ENCODE peak calls at places on chromosomes 7 and 10, in eight cellular contexts. Z is CD4-positive, alpha-beta T cell; N is A549; O is AG04450; L is uterus; K is OCI-LY7; I is left ventricle myocardium inferior; E is CD8-positive, alpha-beta memory T cell. A is an unnamed sample.
A peak's percentile ranks its signal among the peaks of the same experiment; 100 is the strongest.

GRCh38 chr10:103745264-103746247 is 109.8 kb downstream of the SH3PXD2A start:
- DNase-seq in Z (peak; percentile 38), N (no peak), O (no peak), L (no peak), K (peak; percentile 83), I (no peak), E (no peak), A (peak; percentile 53)

GRCh38 chr10:6036861-6037321 is 25.3 kb downstream of the IL2RA start:
- DNase-seq in Z (no peak), N (no peak), O (no peak), L (no peak), K (peak; percentile 70), I (no peak), E (peak; percentile 21), A (peak; percentile 37)

GRCh38 chr7:121397346-121397745 is 1.2 kb upstream of the FAM3C start:
- DNase-seq in Z (no peak), N (no peak), O (no peak), L (no peak), K (no peak), I (no peak), E (no peak), A (no peak)

GRCh38 chr10:77111611-77112550 is 525.7 kb downstream of the KCNMA1 start:
- DNase-seq in Z (no peak), N (peak; percentile 76), O (peak; percentile 66), L (no peak), K (peak; percentile 33), I (no peak), E (no peak), A (peak; percentile 14)

GRCh38 chr10:47358457-47358856 is 10.3 kb downstream of the RBP3 start:
- DNase-seq in Z (no peak), N (no peak), O (no peak), L (no peak), K (no peak), I (no peak), E (no peak), A (no peak)

GRCh38 chr7:23332881-23333612 is 33.9 kb downstream of the MALSU1 start:
- DNase-seq in Z (no peak), N (no peak), O (no peak), L (peak; percentile 51), K (no peak), I (peak; percentile 31), E (no peak), A (no peak)

GRCh38 chr7:128840326-128841170 is 10.3 kb downstream of the FLNC start:
- DNase-seq in Z (no peak), N (no peak), O (no peak), L (peak; percentile 15), K (no peak), I (peak; percentile 15), E (no peak), A (no peak)

GRCh38 chr10:109984013-109984412 is 23.8 kb upstream of the ADD3 start:
- DNase-seq in Z (no peak), N (no peak), O (no peak), L (no peak), K (no peak), I (no peak), E (no peak), A (no peak)

GRCh38 chr10:10911471-10911921 is 106.2 kb upstream of the CELF2 start:
- DNase-seq in Z (no peak), N (no peak), O (peak; percentile 90), L (peak; percentile 84), K (no peak), I (peak; percentile 60), E (no peak), A (no peak)

GRCh38 chr7:134712196-134712595 is 65.5 kb downstream of the BPGM start:
- DNase-seq in Z (no peak), N (no peak), O (no peak), L (no peak), K (no peak), I (no peak), E (no peak), A (no peak)

GRCh38 chr7:106348231-106348630 is 63.4 kb upstream of the NAMPT start:
- DNase-seq in Z (no peak), N (no peak), O (no peak), L (no peak), K (no peak), I (no peak), E (no peak), A (no peak)

GRCh38 chr10:44463511-44464121 is 78.7 kb upstream of the CXCL12 start:
- DNase-seq in Z (no peak), N (no peak), O (no peak), L (no peak), K (no peak), I (no peak), E (no peak), A (no peak)

GRCh38 chr10:30433286-30433778 is 652 bp upstream of the MAP3K8 start:
- DNase-seq in Z (no peak), N (peak; percentile 59), O (no peak), L (peak; percentile 84), K (peak; percentile 38), I (peak; percentile 83), E (no peak), A (no peak)

GRCh38 chr10:78717200-78717599 is 351.6 kb upstream of the ZMIZ1 start:
- DNase-seq in Z (no peak), N (no peak), O (peak; percentile 29), L (no peak), K (no peak), I (peak; percentile 28), E (no peak), A (no peak)

GRCh38 chr7:94655562-94655883 is 410 bp downstream of the SGCE start:
- DNase-seq in Z (no peak), N (no peak), O (no peak), L (peak; percentile 15), K (no peak), I (no peak), E (no peak), A (no peak)

GRCh38 chr7:133135451-133135850 is 53.6 kb upstream of the CHCHD3 start:
- DNase-seq in Z (no peak), N (no peak), O (no peak), L (no peak), K (no peak), I (no peak), E (no peak), A (no peak)

GRCh38 chr7:122300607-122301079 is 3.9 kb downstream of the FEZF1 start:
- DNase-seq in Z (no peak), N (no peak), O (no peak), L (no peak), K (no peak), I (no peak), E (no peak), A (no peak)

GRCh38 chr7:55778631-55779030 is 83.9 kb downstream of the SEPTIN14 start:
- DNase-seq in Z (no peak), N (no peak), O (no peak), L (no peak), K (no peak), I (no peak), E (no peak), A (no peak)

GRCh38 chr7:134742688-134743350 is 36.6 kb upstream of the CALD1 start:
- DNase-seq in Z (no peak), N (no peak), O (no peak), L (peak; percentile 88), K (no peak), I (no peak), E (no peak), A (no peak)

GRCh38 chr7:94182066-94182465 is 177.9 kb upstream of the BET1 start:
- DNase-seq in Z (no peak), N (peak; percentile 2), O (peak; percentile 77), L (no peak), K (no peak), I (no peak), E (no peak), A (no peak)

DNA sequence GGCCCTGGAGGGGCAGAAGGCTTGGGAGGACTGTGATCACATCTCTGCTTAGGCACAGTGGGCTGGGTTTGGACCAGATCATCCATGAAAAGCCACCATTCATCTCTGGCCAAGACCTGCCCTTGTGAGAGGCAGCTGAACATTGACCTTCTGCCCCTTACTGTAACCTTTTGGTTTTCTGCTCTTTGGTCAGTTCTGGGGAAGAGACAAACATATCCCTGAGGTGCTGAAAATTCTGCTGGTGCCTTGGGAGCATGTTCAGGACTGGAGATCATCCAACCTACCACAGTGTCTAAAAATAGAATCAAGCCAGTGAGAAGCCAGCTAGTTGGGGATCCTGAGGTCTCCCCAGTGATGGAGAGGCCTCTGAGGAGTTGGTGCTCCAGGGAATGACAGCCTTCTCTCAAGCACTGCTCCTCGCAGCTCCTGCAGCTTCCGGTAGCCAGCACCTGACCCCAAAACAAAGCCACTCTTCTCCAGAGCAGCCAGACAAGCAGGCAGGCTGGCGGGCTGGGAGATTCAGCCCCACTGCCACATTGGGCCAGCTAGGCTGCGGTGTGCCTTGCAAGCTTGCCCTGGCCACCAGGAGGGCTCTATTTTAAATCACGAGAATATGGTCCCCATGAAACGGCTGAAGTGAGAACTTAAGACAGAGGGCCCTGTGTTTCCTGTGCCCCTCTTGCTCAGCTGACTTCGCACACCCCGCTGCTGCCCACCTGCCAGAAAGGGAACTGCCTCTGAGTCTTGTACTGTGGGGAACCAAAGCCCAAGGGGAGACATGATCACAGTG is 37.8 kb upstream of the UBE2H start:
- DNase-seq in Z (no peak), N (no peak), O (no peak), L (no peak), K (no peak), I (no peak), E (no peak), A (no peak)
- H3K27ac ChIP-seq in Z (no peak overlapping the region), N (no peak overlapping the region), O (no peak overlapping the region), L (no peak overlapping the region), K (no peak overlapping the region), I (peak overlapping the region; percentile 43), E (no peak overlapping the region), A (no peak overlapping the region)

GRCh38 chr10:122374859-122375721 is 582 bp downstream of the PLEKHA1 start:
- DNase-seq in Z (peak; percentile 54), N (peak; percentile 49), O (no peak), L (peak; percentile 51), K (peak; percentile 71), I (peak; percentile 53), E (peak; percentile 81), A (peak; percentile 64)
- H3K27ac ChIP-seq in Z (peak overlapping the region; percentile 87), N (peak overlapping the region; percentile 89), O (no peak overlapping the region), L (peak overlapping the region; percentile 99), K (no peak overlapping the region), I (peak overlapping the region; percentile 99), E (peak overlapping the region; percentile 77), A (peak overlapping the region; percentile 91)

DNA sequence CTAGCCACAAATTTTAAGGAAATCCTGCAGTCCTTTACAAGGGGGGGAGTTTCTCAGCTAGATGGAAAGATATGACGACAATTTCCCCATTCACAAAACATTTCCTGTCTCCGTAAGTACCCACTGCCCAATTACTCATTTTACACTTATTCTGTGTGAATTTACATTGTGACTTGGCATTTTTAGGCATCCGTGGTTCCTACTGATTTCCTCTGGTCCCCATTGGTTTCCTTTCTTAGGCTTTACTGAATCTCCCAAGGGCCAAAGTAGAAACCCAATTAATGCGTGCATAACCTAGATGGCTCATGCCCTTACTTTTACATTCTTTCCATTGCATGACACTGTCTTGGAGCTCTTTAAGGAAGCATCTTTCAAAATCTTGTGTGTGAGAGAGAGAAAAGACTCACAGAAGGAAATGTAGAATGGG is 35.7 kb downstream of the NRCAM start:
- DNase-seq in Z (no peak), N (peak; percentile 44), O (no peak), L (no peak), K (no peak), I (no peak), E (no peak), A (no peak)
- H3K27ac ChIP-seq in Z (no peak overlapping the region), N (peak overlapping the region; percentile 82), O (no peak overlapping the region), L (no peak overlapping the region), K (no peak overlapping the region), I (no peak overlapping the region), E (no peak overlapping the region), A (no peak overlapping the region)

DNA sequence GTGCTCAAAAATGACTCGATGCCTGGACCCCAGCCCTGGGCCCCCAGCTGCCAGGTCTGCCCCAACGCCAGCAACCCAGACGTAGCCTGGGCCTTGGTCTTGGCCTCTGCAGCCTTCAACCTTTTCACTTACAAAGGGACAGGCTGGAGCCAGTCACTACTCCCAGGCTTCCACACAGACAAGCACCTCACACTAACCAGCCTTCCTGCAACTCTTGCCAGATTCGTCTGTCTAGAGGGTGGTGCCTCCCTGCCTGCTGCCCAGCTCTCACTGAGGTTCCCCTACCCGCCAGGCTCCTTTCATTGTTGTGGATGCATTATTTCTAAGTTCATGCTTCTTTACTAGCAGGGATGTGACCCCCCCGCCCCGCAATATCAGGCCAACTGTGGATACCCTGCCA is 56.3 kb downstream of the NUDCD3 start:
- DNase-seq in Z (no peak), N (no peak), O (no peak), L (no peak), K (no peak), I (no peak), E (no peak), A (no peak)
- H3K27ac ChIP-seq in Z (no peak overlapping the region), N (no peak overlapping the region), O (no peak overlapping the region), L (no peak overlapping the region), K (no peak overlapping the region), I (peak overlapping the region; percentile 51), E (no peak overlapping the region), A (no peak overlapping the region)